ENCODE peak calls at places on chromosome 9, in four cellular contexts. K is IMR-90, B is H9, P is H1. J is an unnamed sample. For H3K4me1, the result is how much of the 10 kb centered on the place peaks cover.

GRCh38 chr9:129332581-129332980 is 154.5 kb upstream of the IER5L start:
- DNase-seq in K (no peak), B (no peak), P (no peak), J (no peak)

GRCh38 chr9:11064853-11065252 is 452.1 kb upstream of the PTPRD start:
- DNase-seq in K (no peak), B (no peak), P (no peak), J (no peak)

GRCh38 chr9:91677354-91677753 is 253.7 kb upstream of the NFIL3 start:
- DNase-seq in K (no peak), B (no peak), P (no peak), J (no peak)

GRCh38 chr9:35904966-35905781 is 828 bp upstream of the HRCT1 start:
- DNase-seq in K (peak), B (no peak), P (no peak), J (no peak)

GRCh38 chr9:107484117-107484723 is 5.3 kb downstream of the KLF4 start:
- DNase-seq in K (peak), B (no peak), P (no peak), J (peak)

GRCh38 chr9:19788152-19788551 is 685 bp downstream of the SLC24A2 start:
- DNase-seq in K (no peak), B (peak), P (no peak), J (peak)

GRCh38 chr9:124202447-124202971 is 55.2 kb upstream of the NEK6 start:
- DNase-seq in K (peak), B (no peak), P (no peak), J (peak)

GRCh38 chr9:113673726-113674125 is 202.4 kb upstream of the ZNF618 start:
- DNase-seq in K (peak), B (no peak), P (no peak), J (no peak)

GRCh38 chr9:7988644-7989280 is 189.2 kb upstream of the DMAC1 start:
- DNase-seq in K (no peak), B (no peak), P (no peak), J (no peak)

GRCh38 chr9:120894404-120895226 is 17.6 kb upstream of the PHF19 start:
- DNase-seq in K (no peak), B (peak), P (no peak), J (no peak)

GRCh38 chr9:37405350-37405749 is 17.1 kb upstream of the GRHPR start:
- DNase-seq in K (no peak), B (no peak), P (no peak), J (no peak)

GRCh38 chr9:95003694-95004451 is 277.4 kb downstream of the AOPEP start:
- DNase-seq in K (peak), B (peak), P (no peak), J (peak)

GRCh38 chr9:72327631-72328030 is 37.4 kb downstream of the ZFAND5 start:
- DNase-seq in K (no peak), B (no peak), P (no peak), J (no peak)

GRCh38 chr9:69027355-69028097 is 8.0 kb upstream of the FXN start:
- DNase-seq in K (peak), B (peak), P (no peak), J (peak)

GRCh38 chr9:114909657-114910056 is 20.7 kb downstream of the TNFSF8 start:
- DNase-seq in K (no peak), B (no peak), P (no peak), J (no peak)
- H3K4me1 ChIP-seq in K (under half), B (under half), P (under half), J (under half)

DNA sequence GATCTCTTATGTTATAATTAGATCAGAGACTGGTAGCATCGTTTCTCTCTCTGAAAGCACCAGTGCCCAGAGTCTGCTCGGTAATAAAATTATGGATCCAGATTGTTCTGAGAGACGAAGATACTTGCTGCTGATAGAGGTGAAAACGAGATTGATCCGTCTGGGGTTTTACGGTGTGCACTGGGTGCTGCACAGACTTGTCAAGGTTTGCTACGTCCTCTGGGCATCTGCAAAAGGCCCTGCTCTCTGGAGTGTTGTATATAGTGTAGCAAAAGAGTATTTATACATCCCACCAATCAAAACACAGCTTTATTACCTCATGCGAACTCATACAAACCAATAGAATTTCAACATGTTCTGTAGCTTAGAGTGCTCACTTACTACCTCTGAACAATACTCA is 219.3 kb downstream of the PBX3 start:
- DNase-seq in K (peak), B (no peak), P (no peak), J (no peak)
- H3K27ac ChIP-seq in K (no peak), B (no peak), P (no peak), J (no peak)

DNA sequence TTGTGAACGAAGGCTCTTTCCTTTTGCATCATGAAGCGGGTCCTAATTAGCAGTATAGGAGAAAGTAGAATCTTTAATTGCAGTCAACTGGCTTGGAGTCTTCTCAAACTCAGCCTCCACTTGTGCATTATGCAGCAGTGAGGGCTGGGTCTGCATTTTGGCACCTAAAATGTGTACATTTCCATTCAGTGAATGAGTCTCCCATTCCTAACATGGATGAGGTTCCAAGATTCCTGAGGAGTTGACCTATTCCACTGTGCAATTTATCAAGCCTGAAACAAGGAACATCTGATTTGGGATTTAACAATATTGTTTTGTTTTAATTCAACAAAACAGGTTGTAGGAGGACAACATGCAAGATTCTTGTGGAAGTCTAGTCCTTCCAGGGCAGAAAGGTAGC is 171.8 kb upstream of the S1PR3 start:
- DNase-seq in K (no peak), B (no peak), P (no peak), J (no peak)
- H4K5ac ChIP-seq in K (no peak), B (no peak), P (no peak), J (no peak)

DNA sequence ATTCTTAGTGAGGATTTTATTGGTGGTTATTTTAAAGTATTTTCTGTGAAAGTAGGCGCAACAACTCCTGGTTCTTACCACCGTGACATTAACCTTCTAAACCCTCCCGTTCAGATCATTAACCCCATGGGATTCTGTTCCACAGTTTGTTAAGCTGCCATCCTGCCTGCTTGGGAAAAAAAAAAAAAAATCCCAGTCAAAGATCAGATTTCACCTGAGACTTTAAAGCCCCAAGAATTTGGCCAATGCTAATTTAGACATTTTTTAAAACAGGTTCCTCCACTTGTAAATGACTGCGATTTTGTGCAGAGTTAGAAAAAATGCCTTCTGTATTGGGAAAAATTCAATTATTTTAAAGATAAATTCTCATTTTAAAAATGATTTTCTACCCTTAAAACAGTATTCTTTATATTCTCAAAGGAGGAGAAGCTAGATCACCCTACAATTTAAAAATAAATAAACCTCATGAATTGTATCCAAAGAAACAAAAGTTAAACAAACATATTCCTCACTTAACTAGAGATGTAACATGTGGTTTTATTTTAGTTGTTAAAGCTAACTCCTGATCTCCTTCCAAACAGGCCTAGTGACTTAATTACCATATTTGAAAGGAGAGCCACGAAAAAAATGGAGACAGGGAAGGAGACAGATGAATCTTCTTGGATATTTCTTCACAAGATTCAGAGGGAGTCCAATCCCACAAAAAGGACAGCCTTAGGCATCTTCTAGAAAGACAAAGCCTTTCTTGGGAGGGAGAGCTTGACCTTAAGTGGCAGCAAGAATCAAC is 93.1 kb upstream of the IFNK start:
- DNase-seq in K (no peak), B (no peak), P (no peak), J (peak)
- H3K4me1 ChIP-seq in K (under half), B (under half), P (under half), J (under half)

GRCh38 chr9:128104171-128104618 is 23.3 kb downstream of the PTGES2 start:
- DNase-seq in K (no peak), B (no peak), P (no peak), J (no peak)

GRCh38 chr9:128101690-128102089 is 25.8 kb downstream of the PTGES2 start:
- DNase-seq in K (no peak), B (peak), P (no peak), J (no peak)

GRCh38 chr9:128103589-128103962 is 24.0 kb downstream of the PTGES2 start:
- DNase-seq in K (no peak), B (peak), P (no peak), J (peak)

GRCh38 chr9:128102196-128102595 is 25.3 kb downstream of the PTGES2 start:
- DNase-seq in K (no peak), B (no peak), P (no peak), J (no peak)

GRCh38 chr9:128102861-128103588 is 24.5 kb downstream of the PTGES2 start:
- DNase-seq in K (no peak), B (peak), P (no peak), J (no peak)
- H3K27ac ChIP-seq in K (no peak), B (no peak), P (no peak), J (no peak)

GRCh38 chr9:137037035-137037434 is 5.1 kb upstream of the FUT7 start:
- DNase-seq in K (no peak), B (no peak), P (no peak), J (no peak)
- H4K5ac ChIP-seq in K (no peak), B (no peak), P (no peak), J (no peak)

J was measured in mesendoderm.